ENCODE peak calls at places on chromosomes 11 and 22, in eight cellular contexts. M, O, T, D, P, Z, E and A are unnamed samples.

GRCh38 chr22:47000888-47001287 is 238.4 kb downstream of the TBC1D22A start:
- DNase-seq in D (no peak), P (no peak), E (no peak), T (no peak), O (no peak), M (no peak), Z (no peak), A (peak; percentile 10)

GRCh38 chr11:118876261-118876660 is 7.4 kb upstream of the CXCR5 start:
- DNase-seq in O (no peak), M (no peak), D (no peak), E (no peak), P (no peak), T (no peak), Z (no peak), A (no peak)

GRCh38 chr11:10487002-10487647 is 32.1 kb downstream of the AMPD3 start:
- DNase-seq in O (no peak), E (peak; percentile 34), D (no peak), T (no peak), Z (no peak), M (no peak), P (no peak), A (no peak)

GRCh38 chr11:118998822-118999221 is 884 bp downstream of the CENATAC start:
- DNase-seq in T (peak; percentile 39), M (peak; percentile 70), E (no peak), D (peak; percentile 63), P (no peak), O (no peak), Z (no peak), A (no peak)

GRCh38 chr11:113111156-113111555 is 149.9 kb downstream of the NCAM1 start:
- DNase-seq in P (no peak), T (no peak), M (no peak), D (no peak), O (no peak), E (no peak), Z (no peak), A (no peak)

GRCh38 chr11:2139118-2139490 is at the start of gene IGF2:
- DNase-seq in D (no peak), Z (peak; percentile 55), M (no peak), T (no peak), P (no peak), O (no peak), E (no peak), A (no peak)

GRCh38 chr11:110565344-110565684 is 135.6 kb downstream of the FDX1 start:
- DNase-seq in O (no peak), T (no peak), P (no peak), Z (peak; percentile 79), M (peak; percentile 41), D (peak; percentile 4), E (no peak), A (no peak)

GRCh38 chr11:4979021-4979420 is 15.6 kb upstream of the OR51L1 start:
- DNase-seq in T (no peak), M (peak; percentile 0), P (no peak), E (no peak), O (no peak), Z (no peak), D (no peak), A (no peak)

GRCh38 chr11:27469333-27469680 is 3.3 kb downstream of the LGR4 start:
- DNase-seq in E (no peak), P (no peak), M (no peak), Z (no peak), O (no peak), T (no peak), D (no peak), A (no peak)

GRCh38 chr11:66020618-66021357 is 5.5 kb downstream of the CATSPER1 start:
- DNase-seq in T (peak; percentile 78), M (peak; percentile 66), Z (no peak), O (no peak), E (no peak), P (no peak), D (peak; percentile 80), A (no peak)

GRCh38 chr11:87501388-87501787 is 463.7 kb downstream of the TMEM135 start:
- DNase-seq in O (no peak), T (no peak), Z (no peak), P (no peak), D (no peak), E (no peak), M (no peak), A (no peak)

GRCh38 chr11:63843042-63843441 is 4.1 kb downstream of the MARK2 start:
- DNase-seq in P (no peak), M (no peak), D (peak; percentile 18), Z (no peak), E (peak; percentile 73), O (no peak), T (no peak), A (no peak)

GRCh38 chr22:18035740-18036139 is 11.4 kb upstream of the MICAL3 start:
- DNase-seq in T (no peak), M (no peak), E (peak; percentile 90), P (no peak), Z (peak; percentile 18), O (no peak), D (no peak), A (no peak)

DNA sequence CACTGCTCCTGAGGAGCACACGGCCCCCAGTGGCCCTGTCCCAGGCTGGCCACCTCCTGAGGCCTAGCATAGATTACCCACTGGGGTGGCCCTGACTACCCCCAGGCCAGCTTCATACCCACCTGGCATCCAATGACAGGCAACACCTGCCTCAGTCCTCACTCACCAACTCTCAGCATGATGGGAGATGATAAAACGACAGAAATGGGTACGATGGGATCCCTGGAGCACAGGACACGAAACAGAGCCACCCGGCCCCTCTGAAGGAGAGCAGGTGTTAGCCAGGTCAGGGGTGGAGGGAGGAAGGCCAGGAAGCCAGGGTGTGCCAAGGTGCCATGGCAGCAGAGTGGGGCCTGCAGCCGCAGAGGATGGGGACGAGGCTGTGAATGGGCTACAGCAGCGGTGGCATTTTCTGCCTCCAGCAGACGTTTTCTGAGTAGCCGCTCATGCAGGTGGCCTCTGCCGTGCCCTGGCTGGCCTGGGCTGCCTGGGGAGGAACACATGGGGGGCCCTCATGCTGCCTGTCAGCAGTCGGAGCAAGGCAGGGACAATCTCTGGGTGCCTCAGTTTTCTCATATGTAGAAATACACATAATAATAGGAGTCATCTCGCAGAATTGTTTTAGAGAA is 50.2 kb upstream of the FGF3 start:
- DNase-seq in E (no peak), O (no peak), Z (no peak), P (peak; percentile 33), T (no peak), D (no peak), M (no peak), A (no peak)
- TF ChIP-seq CTCF in E (no peak), O (no peak), Z (no peak), P (no peak), T (no peak), D (no peak), M (no peak), A (no peak)

GRCh38 chr22:38257650-38258246 is 15.1 kb downstream of the TMEM184B start:
- DNase-seq in P (peak; percentile 80), E (no peak), M (no peak), O (no peak), T (no peak), D (no peak), Z (peak; percentile 38), A (no peak)
- H3K4me3 ChIP-seq in P (no peak overlapping the region), E (no peak overlapping the region), M (peak overlapping the region; percentile 28), O (peak overlapping the region; percentile 5), T (peak overlapping the region; percentile 2), D (peak overlapping the region; percentile 50), Z (no peak overlapping the region), A (no peak overlapping the region)

GRCh38 chr11:43986327-43986726 is 43.9 kb downstream of the C11orf96 start:
- DNase-seq in P (no peak), D (no peak), M (no peak), T (no peak), Z (no peak), E (no peak), O (no peak), A (no peak)

GRCh38 chr11:43989162-43989961 is 46.9 kb downstream of the C11orf96 start:
- DNase-seq in M (peak; percentile 34), D (no peak), T (peak; percentile 20), Z (peak; percentile 63), P (no peak), E (peak; percentile 52), O (no peak), A (no peak)

GRCh38 chr11:43987384-43988039 is 45.1 kb downstream of the C11orf96 start:
- DNase-seq in D (peak; percentile 98), Z (no peak), E (peak; percentile 86), M (peak; percentile 97), P (peak; percentile 60), O (no peak), T (peak; percentile 47), A (no peak)

GRCh38 chr11:43986881-43987280 is 44.4 kb downstream of the C11orf96 start:
- DNase-seq in Z (no peak), E (peak; percentile 30), D (no peak), M (no peak), T (no peak), O (no peak), P (no peak), A (no peak)

DNA sequence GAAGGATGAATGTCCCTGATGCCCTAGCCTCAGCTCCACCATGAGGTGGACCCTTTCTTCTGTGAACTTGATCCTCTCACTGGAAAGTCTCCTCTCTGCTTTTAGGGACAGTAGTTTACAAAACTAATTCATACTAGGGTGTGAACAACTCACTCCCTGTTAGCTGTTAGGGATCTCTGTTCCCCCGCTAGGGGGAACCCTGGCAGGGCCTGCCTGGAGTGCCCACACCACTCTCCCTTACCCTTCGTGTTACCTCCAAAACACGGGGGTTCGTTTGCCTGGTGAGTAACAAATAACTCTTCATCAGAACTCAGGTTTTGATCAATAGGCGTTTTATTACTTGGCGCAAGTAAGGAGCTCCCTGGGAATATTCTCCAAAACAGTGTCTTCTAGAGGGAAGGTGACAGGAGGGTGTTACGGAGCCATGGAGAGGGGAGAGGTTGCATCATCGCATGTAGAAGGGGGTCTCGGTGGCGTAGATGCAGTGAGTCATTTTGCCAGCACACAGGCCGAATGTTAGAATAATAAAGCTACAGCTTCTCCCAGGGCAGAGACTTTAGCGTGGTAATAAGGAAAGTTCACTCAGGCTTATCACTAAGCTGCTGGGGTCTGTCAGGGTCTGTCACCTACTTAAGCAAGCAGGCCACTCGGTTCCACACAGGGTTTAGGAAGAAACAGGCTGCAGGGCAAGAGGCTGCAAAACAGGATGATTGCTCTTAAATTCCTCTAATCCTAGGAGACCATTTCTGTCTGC is 45.8 kb downstream of the C11orf96 start:
- DNase-seq in P (no peak), M (peak; percentile 60), T (no peak), E (no peak), O (no peak), D (no peak), Z (peak; percentile 54), A (no peak)
- TF ChIP-seq CTCF in P (no peak), M (peak; percentile 57), T (no peak), E (no peak), O (no peak), D (peak; percentile 58), Z (peak; percentile 61), A (no peak)

DNA sequence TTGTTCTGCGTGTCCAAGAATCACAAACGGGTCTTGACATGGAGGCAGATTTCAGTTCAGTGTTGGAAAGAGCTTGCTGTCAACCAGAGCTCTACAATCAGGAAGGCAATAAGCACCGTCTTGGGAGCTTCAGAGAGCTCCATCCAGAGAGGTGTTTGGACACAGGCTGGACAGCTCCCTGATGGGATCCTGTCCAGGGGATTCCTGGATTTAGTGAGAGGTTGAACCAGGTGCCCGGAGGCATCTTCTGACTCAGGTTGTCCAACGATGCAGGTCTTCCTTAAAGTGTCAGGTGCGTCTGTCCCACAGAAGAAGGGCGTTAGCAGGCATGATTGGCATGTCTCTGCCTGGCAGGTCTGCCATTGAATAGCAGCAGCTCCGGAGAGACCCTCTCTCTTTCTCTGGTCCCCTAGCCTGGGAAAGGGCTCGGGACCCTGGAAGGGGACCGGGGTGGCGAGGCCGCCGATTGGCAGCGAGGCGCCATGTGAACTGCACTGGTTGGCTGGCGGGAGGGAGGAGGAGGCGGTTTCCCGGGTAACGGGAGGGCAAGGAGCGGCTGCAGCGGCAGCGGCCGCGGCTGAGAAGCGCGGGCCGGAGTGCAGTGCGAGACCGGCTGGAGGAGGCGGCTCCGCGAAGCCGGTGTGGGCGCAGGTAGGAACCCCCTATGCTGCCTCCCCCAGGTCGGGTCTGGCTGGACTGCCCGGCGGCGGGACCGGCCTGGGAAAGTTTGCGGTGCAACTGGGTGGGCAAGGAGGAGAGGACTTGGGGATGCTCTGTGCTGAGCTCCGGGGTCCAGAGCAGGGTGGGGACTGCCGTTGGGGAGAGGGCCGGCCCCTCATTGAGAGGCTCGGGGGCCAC is 104.1 kb upstream of the E2F8 start:
- DNase-seq in T (peak; percentile 43), M (peak; percentile 65), P (no peak), O (no peak), Z (peak; percentile 69), D (peak; percentile 38), E (peak; percentile 64), A (no peak)
- H3K4me3 ChIP-seq in T (peak overlapping the region; percentile 58), M (peak overlapping the region; percentile 80), P (peak overlapping the region; percentile 18), O (peak overlapping the region; percentile 31), Z (peak overlapping the region; percentile 13), D (peak overlapping the region; percentile 60), E (peak overlapping the region; percentile 31), A (peak overlapping the region; percentile 34)